ENCODE peak calls at places on chromosomes 1 and 21, in ten cellular contexts. R, J, Z, S, W, I, T, X, K and B are unnamed samples. For H3K27me3, the result is how much of the 10 kb centered on the place peaks cover.

GRCh38 chr1:173601588-173601987 is 1.3 kb downstream of the SLC9C2 start:
- DNase-seq in T (no peak), W (no peak), K (no peak), S (no peak), X (no peak), R (no peak), J (no peak), I (no peak), Z (no peak), B (no peak)

GRCh38 chr1:175192111-175192629 is 406 bp downstream of the KIAA0040 start:
- DNase-seq in S (peak), J (no peak), R (no peak), I (no peak), T (peak), W (peak), Z (peak), K (peak), X (peak), B (no peak)

GRCh38 chr1:38114231-38114630 is 67.6 kb upstream of the POU3F1 start:
- DNase-seq in T (peak), K (no peak), R (peak), S (no peak), I (peak), W (no peak), X (no peak), Z (peak), J (no peak), B (no peak)

GRCh38 chr1:77280962-77281361 is 857 bp upstream of the AK5 start:
- DNase-seq in W (no peak), I (no peak), J (no peak), X (no peak), Z (no peak), T (no peak), K (no peak), S (no peak), R (no peak), B (no peak)

GRCh38 chr1:167301355-167301754 is 80.7 kb downstream of the POU2F1 start:
- DNase-seq in W (no peak), T (no peak), Z (no peak), K (peak), X (no peak), I (no peak), R (no peak), J (no peak), S (no peak), B (no peak)

GRCh38 chr21:36120304-36120902 is 14.5 kb upstream of the CBR3 start:
- DNase-seq in W (no peak), I (no peak), S (no peak), X (peak), Z (no peak), R (peak), J (no peak), T (peak), K (no peak), B (no peak)

GRCh38 chr1:246219508-246220030 is 287.5 kb downstream of the SMYD3 start:
- DNase-seq in I (no peak), R (peak), X (no peak), S (no peak), W (no peak), K (peak), Z (no peak), J (peak), T (no peak), B (peak)

GRCh38 chr1:29674625-29675326 is 438.5 kb downstream of the PTPRU start:
- DNase-seq in R (no peak), S (no peak), W (no peak), J (no peak), K (no peak), T (no peak), Z (peak), I (no peak), X (no peak), B (no peak)

GRCh38 chr1:213884942-213885341 is 102.8 kb upstream of the PROX1 start:
- DNase-seq in S (no peak), Z (no peak), R (no peak), J (no peak), T (no peak), I (no peak), K (no peak), W (no peak), X (no peak), B (no peak)

GRCh38 chr1:107669996-107670395 is 295.0 kb downstream of the VAV3 start:
- DNase-seq in X (peak), Z (no peak), S (peak), R (peak), K (no peak), I (no peak), T (no peak), W (peak), J (no peak), B (peak)

GRCh38 chr1:227604446-227604845 is 41.1 kb downstream of the ZNF678 start:
- DNase-seq in T (no peak), Z (no peak), J (no peak), K (no peak), S (no peak), I (no peak), R (peak), X (no peak), W (no peak), B (no peak)

GRCh38 chr21:46544003-46544402 is 60.9 kb downstream of the S100B start:
- DNase-seq in R (no peak), W (no peak), I (no peak), K (no peak), S (no peak), J (no peak), T (no peak), Z (no peak), X (no peak), B (no peak)

GRCh38 chr1:243849089-243850012 is 692 bp downstream of the AKT3 start:
- DNase-seq in Z (peak), R (peak), T (peak), S (peak), W (peak), K (peak), J (no peak), X (peak), I (peak), B (peak)

GRCh38 chr21:37207441-37208009 is 59.6 kb downstream of the VPS26C start:
- DNase-seq in T (no peak), R (no peak), W (peak), S (peak), K (no peak), J (no peak), X (no peak), Z (no peak), I (no peak), B (peak)

GRCh38 chr1:244280859-244281258 is 170.8 kb downstream of the ADSS2 start:
- DNase-seq in I (no peak), K (no peak), T (no peak), S (no peak), Z (no peak), W (no peak), J (no peak), R (peak), X (no peak), B (no peak)

GRCh38 chr1:43796111-43796581 is 88.8 kb downstream of the ST3GAL3 start:
- DNase-seq in X (no peak), R (peak), J (no peak), Z (no peak), W (no peak), T (no peak), S (no peak), K (no peak), I (no peak), B (no peak)

GRCh38 chr1:65423884-65424655 is 3.6 kb downstream of the LEPR start:
- DNase-seq in X (no peak), K (no peak), Z (no peak), W (no peak), S (no peak), J (peak), T (peak), I (no peak), R (peak), B (no peak)

GRCh38 chr1:97562096-97562495 is 358.7 kb downstream of the DPYD start:
- DNase-seq in R (no peak), K (no peak), W (no peak), Z (no peak), X (no peak), S (no peak), T (no peak), J (no peak), I (no peak), B (no peak)

GRCh38 chr1:152015766-152016165 is 21.0 kb downstream of the S100A11 start:
- DNase-seq in S (no peak), X (no peak), J (no peak), W (no peak), T (no peak), K (no peak), I (no peak), Z (no peak), R (peak), B (no peak)

GRCh38 chr1:155012052-155012546 is 9.5 kb downstream of the ZBTB7B start:
- DNase-seq in T (peak), W (peak), R (peak), J (no peak), I (peak), S (peak), K (peak), X (peak), Z (peak), B (peak)

GRCh38 chr1:161705537-161705936 is 1.5 kb upstream of the FCRLA start:
- DNase-seq in Z (no peak), W (no peak), R (no peak), T (no peak), K (no peak), X (no peak), S (no peak), I (no peak), J (no peak), B (no peak)

GRCh38 chr1:202343652-202344349 is 2.1 kb upstream of the UBE2T start:
- DNase-seq in K (peak), R (peak), J (no peak), T (no peak), Z (no peak), W (no peak), X (no peak), I (no peak), S (no peak), B (peak)

GRCh38 chr1:148160421-148161251 is 8.6 kb upstream of the NBPF11 start:
- DNase-seq in Z (no peak), S (no peak), K (no peak), W (no peak), J (no peak), T (peak), I (no peak), X (no peak), R (peak), B (no peak)

GRCh38 chr1:226762988-226763740 is 24.1 kb upstream of the ITPKB start:
- DNase-seq in J (no peak), K (no peak), T (no peak), I (no peak), R (no peak), W (no peak), X (no peak), S (no peak), Z (no peak), B (no peak)

GRCh38 chr1:61842863-61843514 is 100.7 kb downstream of the PATJ start:
- DNase-seq in T (peak), J (no peak), I (no peak), Z (no peak), S (no peak), X (no peak), K (peak), W (no peak), R (peak), B (peak)

GRCh38 chr1:154493276-154493675 is 8.7 kb upstream of the TDRD10 start:
- DNase-seq in T (peak), Z (peak), J (no peak), I (no peak), X (no peak), S (peak), R (no peak), W (peak), K (peak), B (no peak)

GRCh38 chr1:240409615-240410014 is 202.3 kb downstream of the GREM2 start:
- DNase-seq in T (no peak), W (no peak), S (no peak), R (no peak), K (no peak), I (no peak), Z (no peak), X (no peak), J (no peak), B (no peak)

GRCh38 chr21:18499761-18500376 is 96.3 kb upstream of the TMPRSS15 start:
- DNase-seq in S (peak), X (no peak), R (peak), K (peak), W (peak), Z (no peak), J (no peak), T (peak), I (no peak), B (peak)

GRCh38 chr1:71298633-71299032 is 217.8 kb upstream of the ZRANB2 start:
- DNase-seq in W (no peak), I (no peak), R (peak), T (peak), S (no peak), X (no peak), K (no peak), J (no peak), Z (no peak), B (no peak)

GRCh38 chr1:154941332-154941995 is 4.9 kb upstream of the PMVK start:
- DNase-seq in W (no peak), R (no peak), X (no peak), S (no peak), J (no peak), Z (no peak), K (peak), T (peak), I (no peak), B (no peak)

GRCh38 chr1:102183711-102184110 is 187.0 kb upstream of the OLFM3 start:
- DNase-seq in W (no peak), J (no peak), Z (no peak), R (no peak), I (no peak), S (no peak), X (no peak), T (no peak), K (no peak), B (no peak)

GRCh38 chr1:178918955-178919354 is 48.1 kb upstream of the ANGPTL1 start:
- DNase-seq in T (no peak), X (no peak), W (no peak), Z (no peak), R (no peak), S (peak), I (no peak), J (no peak), K (no peak), B (no peak)

GRCh38 chr1:244545511-244545910 is 84.4 kb downstream of the CATSPERE start:
- DNase-seq in K (no peak), S (no peak), J (no peak), I (no peak), Z (no peak), T (no peak), W (no peak), X (no peak), R (peak), B (no peak)

GRCh38 chr1:221228594-221228993 is 349.4 kb downstream of the HLX start:
- DNase-seq in R (no peak), I (no peak), X (no peak), T (no peak), W (no peak), K (peak), Z (no peak), S (no peak), J (no peak), B (no peak)

GRCh38 chr1:119739150-119739549 is 27.4 kb downstream of the PHGDH start:
- DNase-seq in X (no peak), J (no peak), R (peak), S (no peak), K (no peak), W (no peak), Z (no peak), I (no peak), T (peak), B (peak)

GRCh38 chr1:110338200-110339039 is 757 bp upstream of the RBM15 start:
- DNase-seq in T (peak), X (peak), R (peak), I (peak), Z (peak), W (peak), J (peak), K (peak), S (peak), B (peak)

DNA sequence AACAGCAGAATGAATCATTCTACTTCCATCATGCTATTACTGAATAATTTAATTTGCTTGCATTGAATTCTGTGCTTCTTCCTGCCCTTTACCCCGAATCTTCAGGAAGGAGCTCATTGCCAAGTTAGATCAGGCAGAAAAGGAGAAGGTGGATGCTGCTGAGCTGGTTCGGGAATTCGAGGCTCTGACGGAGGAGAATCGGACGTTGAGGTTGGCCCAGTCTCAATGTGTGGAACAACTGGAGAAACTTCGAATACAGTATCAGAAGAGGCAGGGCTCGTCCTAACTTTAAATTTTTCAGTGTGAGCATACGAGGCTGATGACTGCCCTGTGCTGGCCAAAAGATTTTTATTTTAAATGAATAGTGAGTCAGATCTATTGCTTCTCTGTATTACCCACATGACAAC is 44.2 kb downstream of the MAP3K7CL start:
- DNase-seq in W (no peak), J (no peak), I (no peak), K (no peak), S (no peak), Z (no peak), X (no peak), R (peak), T (no peak), B (no peak)
- H3K4me3 ChIP-seq in W (no peak), J (no peak), I (peak), K (no peak), S (no peak), Z (no peak), X (no peak), R (no peak), T (no peak), B (no peak)

GRCh38 chr1:9292361-9293240 is at the start of gene SPSB1:
- DNase-seq in K (peak), T (peak), J (no peak), W (peak), I (peak), X (peak), S (peak), Z (peak), R (peak), B (peak)
- TF ChIP-seq CTCF in K (no peak), T (no peak), J (peak), W (no peak), I (no peak), X (no peak), S (no peak), Z (no peak), R (no peak), B (no peak)

DNA sequence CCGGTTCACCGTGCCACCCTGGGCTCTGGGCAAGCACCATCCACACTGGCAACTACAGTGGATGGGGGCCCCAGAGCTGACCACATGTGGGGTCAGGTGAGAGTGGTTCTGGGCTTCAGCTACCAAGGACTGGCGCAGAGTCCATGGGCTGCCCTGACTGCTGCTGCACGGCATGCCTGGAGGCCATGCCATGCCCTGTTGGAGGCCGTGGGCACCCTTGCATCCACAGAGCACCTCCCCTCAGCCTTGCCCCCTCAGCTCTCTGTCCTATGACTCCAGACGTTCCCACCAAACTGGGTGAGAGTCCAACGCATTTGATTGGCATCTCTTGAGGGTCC is 15.5 kb downstream of the MORN1 start:
- DNase-seq in I (no peak), K (no peak), Z (no peak), W (no peak), S (no peak), T (no peak), J (no peak), R (no peak), X (no peak), B (no peak)
- H3K27me3 ChIP-seq in I (under half), K (under half), Z (under half), W (under half), S (under half), T (under half), J (under half), R (under half), X (under half), B (under half)

GRCh38 chr1:181189691-181190361 is 101.3 kb downstream of the IER5 start:
- DNase-seq in X (peak), S (peak), Z (peak), W (peak), K (peak), I (no peak), J (no peak), R (peak), T (peak), B (peak)
- H3K4me3 ChIP-seq in X (peak), S (peak), Z (no peak), W (peak), K (peak), I (peak), J (peak), R (peak), T (peak), B (peak)